ENCODE peak calls at places on chromosomes 11 and 22, in four cellular contexts. T, H, B and W are unnamed samples.

GRCh38 chr11:88886796-88887195 is 179.0 kb downstream of the GRM5 start:
- DNase-seq in T (peak; percentile 5), H (no peak), B (peak; percentile 59), W (no peak)

GRCh38 chr22:29581799-29582198 is 886 bp upstream of the NIPSNAP1 start:
- DNase-seq in T (no peak), H (peak; percentile 60), B (no peak), W (no peak)

GRCh38 chr11:69480547-69481392 is 693 bp upstream of the LINC01488 start:
- DNase-seq in T (no peak), H (peak; percentile 75), B (no peak), W (no peak)

GRCh38 chr11:133230446-133230845 is 301.9 kb downstream of the OPCML start:
- DNase-seq in T (no peak), H (no peak), B (no peak), W (no peak)

GRCh38 chr11:60869451-60869825 is 2.1 kb downstream of the ZP1 start:
- DNase-seq in T (no peak), H (peak; percentile 18), B (no peak), W (no peak)

GRCh38 chr22:47128216-47129215 is 366.1 kb downstream of the TBC1D22A start:
- DNase-seq in T (no peak), H (peak; percentile 27), B (no peak), W (no peak)

GRCh38 chr22:37564111-37564711 is 3.9 kb downstream of the CDC42EP1 start:
- DNase-seq in T (no peak), H (no peak), B (no peak), W (no peak)

GRCh38 chr11:60251485-60252207 is 8.7 kb upstream of the MS4A4E start:
- DNase-seq in T (no peak), H (no peak), B (peak; percentile 58), W (no peak)

GRCh38 chr11:1220941-1221721 is 1.7 kb upstream of the MUC5B start:
- DNase-seq in T (no peak), H (peak; percentile 62), B (no peak), W (no peak)

GRCh38 chr11:75468534-75469340 is 35.7 kb upstream of the KLHL35 start:
- DNase-seq in T (no peak), H (no peak), B (no peak), W (no peak)

GRCh38 chr11:94735907-94736306 is 32.2 kb upstream of the AMOTL1 start:
- DNase-seq in T (no peak), H (no peak), B (no peak), W (no peak)

GRCh38 chr22:45212992-45213751 is 27.5 kb downstream of the KIAA0930 start:
- DNase-seq in T (no peak), H (peak; percentile 59), B (no peak), W (no peak)

GRCh38 chr11:83645561-83645960 is 359.4 kb upstream of the CCDC90B start:
- DNase-seq in T (no peak), H (no peak), B (no peak), W (no peak)

GRCh38 chr22:45318168-45318557 is 8.4 kb downstream of the FAM118A start:
- DNase-seq in T (peak; percentile 83), H (peak; percentile 78), B (peak; percentile 79), W (peak; percentile 89)

GRCh38 chr11:43693731-43694130 is 13.2 kb downstream of the HSD17B12 start:
- DNase-seq in T (no peak), H (no peak), B (no peak), W (no peak)

GRCh38 chr22:42427211-42427610 is 5.0 kb downstream of the NFAM1 start:
- DNase-seq in T (no peak), H (no peak), B (no peak), W (no peak)

GRCh38 chr11:94473177-94473799 is 20.4 kb downstream of the MRE11 start:
- DNase-seq in T (no peak), H (no peak), B (peak; percentile 13), W (no peak)

GRCh38 chr11:47924184-47924671 is 56.1 kb upstream of the PTPRJ start:
- DNase-seq in T (no peak), H (no peak), B (no peak), W (no peak)

GRCh38 chr22:45317551-45318167 is 7.9 kb downstream of the FAM118A start:
- DNase-seq in T (no peak), H (peak; percentile 75), B (no peak), W (no peak)

GRCh38 chr11:69645801-69646492 is 5.0 kb downstream of the CCND1 start:
- DNase-seq in T (no peak), H (peak; percentile 47), B (no peak), W (no peak)

GRCh38 chr22:29480262-29480511 is 169 bp downstream of the NEFH start:
- DNase-seq in T (no peak), H (no peak), B (no peak), W (no peak)

GRCh38 chr11:10522276-10522675 is 18.7 kb downstream of the RNF141 start:
- DNase-seq in T (no peak), H (no peak), B (no peak), W (no peak)

GRCh38 chr11:13667245-13667644 is 1.2 kb upstream of the FAR1 start:
- DNase-seq in T (no peak), H (no peak), B (peak; percentile 73), W (peak; percentile 26)

GRCh38 chr11:3102641-3102921 is 45.4 kb upstream of the CARS1 start:
- DNase-seq in T (no peak), H (no peak), B (no peak), W (no peak)

GRCh38 chr11:116610190-116610589 is 162.6 kb downstream of the BUD13 start:
- DNase-seq in T (no peak), H (no peak), B (no peak), W (no peak)

GRCh38 chr22:19271856-19272535 is 19.5 kb downstream of the CLTCL1 start:
- DNase-seq in T (no peak), H (no peak), B (no peak), W (no peak)

GRCh38 chr22:24200616-24201212 is 19.4 kb downstream of the SUSD2 start:
- DNase-seq in T (no peak), H (no peak), B (no peak), W (no peak)

GRCh38 chr11:97607301-97608000 is 1217.6 kb downstream of the JRKL start:
- DNase-seq in T (no peak), H (no peak), B (no peak), W (no peak)

GRCh38 chr11:16891964-16892363 is 122.2 kb downstream of the PLEKHA7 start:
- DNase-seq in T (no peak), H (no peak), B (no peak), W (no peak)

GRCh38 chr22:30212996-30213441 is 33.5 kb downstream of the LIF start:
- DNase-seq in T (no peak), H (no peak), B (no peak), W (no peak)

GRCh38 chr11:89293966-89294679 is 116.4 kb downstream of the TYR start:
- DNase-seq in T (no peak), H (peak; percentile 37), B (no peak), W (no peak)

GRCh38 chr22:37173709-37174108 is 14.3 kb downstream of the C1QTNF6 start:
- DNase-seq in T (no peak), H (peak; percentile 32), B (no peak), W (no peak)

GRCh38 chr11:44097821-44098220 is 2.3 kb downstream of the EXT2 start:
- DNase-seq in T (no peak), H (no peak), B (no peak), W (no peak)

GRCh38 chr11:12824281-12825041 is 150.2 kb downstream of the TEAD1 start:
- DNase-seq in T (no peak), H (no peak), B (no peak), W (no peak)

GRCh38 chr11:92740251-92740650 is 229.2 kb upstream of the MTNR1B start:
- DNase-seq in T (no peak), H (no peak), B (no peak), W (no peak)

GRCh38 chr11:12441081-12441801 is 63.9 kb downstream of the PARVA start:
- DNase-seq in T (no peak), H (no peak), B (no peak), W (no peak)

GRCh38 chr11:62055970-62056369 is 67.8 kb upstream of the INCENP start:
- DNase-seq in T (no peak), H (no peak), B (no peak), W (no peak)

GRCh38 chr11:17439316-17439782 is 37.3 kb downstream of the ABCC8 start:
- DNase-seq in T (no peak), H (no peak), B (no peak), W (no peak)